ENCODE peak calls at places on chromosomes 7 and 10, in eight cellular contexts. One of them, this sample, is unnamed.

GRCh38 chr10:31401287-31401686 is 82.3 kb downstream of the ZEB1 start:
- DNase-seq in CD8-positive, alpha-beta T cell: no peak
- DNase-seq in dorsolateral prefrontal cortex: no peak
- DNase-seq in CD4-positive, alpha-beta T cell: no peak
- DNase-seq in GM23338: no peak
- DNase-seq in endothelial cell of umbilical vein: no peak
- DNase-seq in substantia nigra: no peak
- DNase-seq in tibial artery: no peak
- DNase-seq in this sample: no peak

GRCh38 chr10:72480861-72481260 is 126.1 kb upstream of the DNAJB12 start:
- DNase-seq in GM23338: no peak
- DNase-seq in substantia nigra: no peak
- DNase-seq in endothelial cell of umbilical vein: no peak
- DNase-seq in CD4-positive, alpha-beta T cell: no peak
- DNase-seq in CD8-positive, alpha-beta T cell: no peak
- DNase-seq in dorsolateral prefrontal cortex: no peak
- DNase-seq in tibial artery: no peak
- DNase-seq in this sample: no peak

GRCh38 chr7:56157238-56157790 is 41.1 kb upstream of the NUPR2 start:
- DNase-seq in GM23338: no peak
- DNase-seq in tibial artery: no peak
- DNase-seq in CD8-positive, alpha-beta T cell: no peak
- DNase-seq in dorsolateral prefrontal cortex: no peak
- DNase-seq in endothelial cell of umbilical vein: no peak
- DNase-seq in substantia nigra: no peak
- DNase-seq in CD4-positive, alpha-beta T cell: no peak
- DNase-seq in this sample: no peak

GRCh38 chr7:137878333-137878961 is 31.7 kb upstream of the DGKI start:
- DNase-seq in GM23338: peak; percentile 23
- DNase-seq in CD8-positive, alpha-beta T cell: no peak
- DNase-seq in CD4-positive, alpha-beta T cell: no peak
- DNase-seq in substantia nigra: no peak
- DNase-seq in dorsolateral prefrontal cortex: no peak
- DNase-seq in tibial artery: peak; percentile 86
- DNase-seq in endothelial cell of umbilical vein: no peak
- DNase-seq in this sample: no peak

GRCh38 chr7:96495751-96496216 is 173.9 kb upstream of the SLC25A13 start:
- DNase-seq in tibial artery: no peak
- DNase-seq in GM23338: peak; percentile 5
- DNase-seq in dorsolateral prefrontal cortex: no peak
- DNase-seq in CD4-positive, alpha-beta T cell: no peak
- DNase-seq in endothelial cell of umbilical vein: no peak
- DNase-seq in substantia nigra: no peak
- DNase-seq in CD8-positive, alpha-beta T cell: no peak
- DNase-seq in this sample: no peak

GRCh38 chr7:155954550-155955366 is 142.5 kb upstream of the SHH start:
- DNase-seq in substantia nigra: no peak
- DNase-seq in endothelial cell of umbilical vein: no peak
- DNase-seq in CD4-positive, alpha-beta T cell: no peak
- DNase-seq in CD8-positive, alpha-beta T cell: no peak
- DNase-seq in GM23338: no peak
- DNase-seq in tibial artery: no peak
- DNase-seq in dorsolateral prefrontal cortex: no peak
- DNase-seq in this sample: no peak

GRCh38 chr7:99840136-99840869 is 12.5 kb downstream of the CYP3A43 start:
- DNase-seq in substantia nigra: no peak
- DNase-seq in endothelial cell of umbilical vein: no peak
- DNase-seq in GM23338: peak; percentile 20
- DNase-seq in tibial artery: no peak
- DNase-seq in CD8-positive, alpha-beta T cell: no peak
- DNase-seq in CD4-positive, alpha-beta T cell: no peak
- DNase-seq in dorsolateral prefrontal cortex: no peak
- DNase-seq in this sample: no peak

GRCh38 chr10:22615819-22616499 is 98.4 kb downstream of the PIP4K2A start:
- DNase-seq in tibial artery: no peak
- DNase-seq in GM23338: no peak
- DNase-seq in CD4-positive, alpha-beta T cell: no peak
- DNase-seq in endothelial cell of umbilical vein: no peak
- DNase-seq in dorsolateral prefrontal cortex: peak; percentile 92
- DNase-seq in CD8-positive, alpha-beta T cell: no peak
- DNase-seq in substantia nigra: peak; percentile 75
- DNase-seq in this sample: peak; percentile 82

GRCh38 chr7:16422917-16423316 is 1.6 kb upstream of the CRPPA start:
- DNase-seq in CD8-positive, alpha-beta T cell: no peak
- DNase-seq in substantia nigra: no peak
- DNase-seq in CD4-positive, alpha-beta T cell: no peak
- DNase-seq in dorsolateral prefrontal cortex: no peak
- DNase-seq in endothelial cell of umbilical vein: no peak
- DNase-seq in tibial artery: no peak
- DNase-seq in GM23338: peak; percentile 22
- DNase-seq in this sample: no peak

GRCh38 chr10:48414778-48415177 is 108.3 kb downstream of the MAPK8 start:
- DNase-seq in GM23338: no peak
- DNase-seq in tibial artery: no peak
- DNase-seq in CD4-positive, alpha-beta T cell: no peak
- DNase-seq in substantia nigra: no peak
- DNase-seq in CD8-positive, alpha-beta T cell: no peak
- DNase-seq in endothelial cell of umbilical vein: no peak
- DNase-seq in dorsolateral prefrontal cortex: no peak
- DNase-seq in this sample: peak; percentile 60

GRCh38 chr10:57952741-57953140 is 315.0 kb downstream of the IPMK start:
- DNase-seq in CD4-positive, alpha-beta T cell: no peak
- DNase-seq in CD8-positive, alpha-beta T cell: no peak
- DNase-seq in dorsolateral prefrontal cortex: no peak
- DNase-seq in GM23338: no peak
- DNase-seq in substantia nigra: no peak
- DNase-seq in tibial artery: no peak
- DNase-seq in endothelial cell of umbilical vein: no peak
- DNase-seq in this sample: no peak

DNA sequence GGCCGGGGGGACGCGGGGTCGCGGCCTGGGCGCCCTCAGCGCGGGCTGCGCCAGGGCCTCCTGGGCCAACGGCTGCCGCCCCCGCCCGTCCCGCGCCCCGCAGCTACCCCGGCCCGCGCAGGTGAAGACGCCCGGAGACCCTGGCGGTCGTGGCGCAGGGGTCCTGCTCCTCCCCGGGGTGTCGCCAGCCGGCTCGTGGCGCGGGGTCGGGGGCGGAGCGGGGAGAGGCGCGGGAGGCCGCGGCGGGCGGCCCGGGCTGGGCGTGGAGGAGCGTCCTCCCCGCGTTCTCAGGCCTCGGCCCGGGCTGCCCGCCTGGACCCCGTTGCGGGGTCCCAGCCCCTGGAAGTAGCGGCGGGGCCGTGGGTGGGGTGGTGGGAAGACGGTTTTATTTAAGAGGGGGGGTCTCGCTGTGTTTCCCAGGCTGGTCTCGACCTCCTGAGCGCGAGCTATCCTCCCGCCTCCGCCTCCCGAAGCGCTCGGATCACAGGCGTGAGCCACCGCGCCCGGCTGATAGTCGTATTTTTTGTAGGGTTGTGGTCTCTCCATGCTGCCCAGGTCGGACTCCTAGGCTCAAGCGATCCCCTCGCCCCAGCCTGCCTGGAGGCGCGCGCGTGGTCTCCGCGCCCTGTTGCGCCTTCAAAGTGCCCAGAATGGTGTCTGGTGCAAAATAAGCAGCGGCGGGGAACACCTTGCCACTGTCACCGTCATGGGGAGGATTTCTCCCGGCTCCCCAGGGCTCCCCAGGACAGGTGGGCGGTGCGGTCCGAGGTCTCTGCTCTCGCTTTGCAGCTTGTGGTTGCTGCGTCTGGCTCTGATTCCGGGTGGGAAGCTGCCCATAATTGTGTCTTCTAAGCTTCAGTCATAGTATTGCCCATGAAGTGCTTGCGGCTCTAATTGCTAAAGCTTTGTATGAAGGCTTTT is 15.3 kb upstream of the SUN1 start:
- DNase-seq in GM23338: peak; percentile 49
- DNase-seq in endothelial cell of umbilical vein: peak; percentile 49
- DNase-seq in CD8-positive, alpha-beta T cell: peak; percentile 6
- DNase-seq in substantia nigra: no peak
- DNase-seq in tibial artery: no peak
- DNase-seq in dorsolateral prefrontal cortex: peak; percentile 59
- DNase-seq in CD4-positive, alpha-beta T cell: no peak
- DNase-seq in this sample: no peak
- H3K27ac ChIP-seq in GM23338: no peak overlapping the region
- H3K27ac ChIP-seq in endothelial cell of umbilical vein: no peak overlapping the region
- H3K27ac ChIP-seq in CD8-positive, alpha-beta T cell: peak overlapping the region; percentile 44
- H3K27ac ChIP-seq in substantia nigra: peak overlapping the region; percentile 17
- H3K27ac ChIP-seq in tibial artery: peak overlapping the region; percentile 95
- H3K27ac ChIP-seq in dorsolateral prefrontal cortex: no peak overlapping the region
- H3K27ac ChIP-seq in CD4-positive, alpha-beta T cell: peak overlapping the region; percentile 21
- H3K27ac ChIP-seq in this sample: peak overlapping the region; percentile 10

DNA sequence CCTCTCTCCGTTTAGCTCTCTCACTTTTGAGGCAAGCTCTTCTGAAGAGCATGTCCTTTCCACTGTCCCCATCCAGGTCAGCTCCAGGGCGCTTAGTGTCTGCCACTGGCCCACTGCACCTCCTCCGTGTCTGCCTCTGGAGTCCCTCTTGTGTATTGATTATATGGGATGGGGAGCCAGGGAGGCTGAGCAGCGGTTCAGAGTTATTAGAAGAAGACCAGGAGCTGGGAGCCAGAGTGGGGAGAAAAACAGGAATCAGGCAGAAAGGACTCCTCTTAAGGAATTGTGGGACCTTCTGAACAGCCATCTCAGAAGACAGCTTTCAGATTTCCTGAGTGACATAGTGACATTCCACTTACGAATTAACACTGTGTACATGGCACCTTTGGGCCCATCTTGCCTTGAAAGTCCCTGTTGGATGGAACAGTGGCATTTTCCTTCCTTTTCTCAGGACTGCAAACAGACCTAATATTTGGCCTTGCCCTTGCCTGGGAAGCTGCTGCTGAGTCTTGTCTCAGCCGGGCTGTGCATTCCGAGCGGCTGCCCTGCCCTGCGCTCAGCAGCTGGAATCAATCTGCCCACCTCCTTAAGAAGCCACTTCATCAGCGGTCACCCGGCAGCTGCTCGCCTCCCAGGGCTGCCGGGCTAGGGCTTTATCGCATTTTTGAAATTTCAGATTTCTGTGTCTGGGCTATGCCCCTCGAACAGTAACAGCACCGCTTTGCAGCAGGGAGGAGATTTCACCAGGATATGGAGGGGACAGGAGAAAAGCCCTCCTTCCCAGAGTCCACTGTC is 81.1 kb upstream of the PRKG1 start:
- DNase-seq in dorsolateral prefrontal cortex: no peak
- DNase-seq in GM23338: no peak
- DNase-seq in CD4-positive, alpha-beta T cell: no peak
- DNase-seq in endothelial cell of umbilical vein: no peak
- DNase-seq in tibial artery: no peak
- DNase-seq in CD8-positive, alpha-beta T cell: no peak
- DNase-seq in substantia nigra: no peak
- DNase-seq in this sample: no peak
- H3K27ac ChIP-seq in dorsolateral prefrontal cortex: no peak overlapping the region
- H3K27ac ChIP-seq in GM23338: no peak overlapping the region
- H3K27ac ChIP-seq in CD4-positive, alpha-beta T cell: no peak overlapping the region
- H3K27ac ChIP-seq in endothelial cell of umbilical vein: no peak overlapping the region
- H3K27ac ChIP-seq in tibial artery: peak overlapping the region; percentile 95
- H3K27ac ChIP-seq in CD8-positive, alpha-beta T cell: no peak overlapping the region
- H3K27ac ChIP-seq in substantia nigra: no peak overlapping the region
- H3K27ac ChIP-seq in this sample: no peak overlapping the region

DNA sequence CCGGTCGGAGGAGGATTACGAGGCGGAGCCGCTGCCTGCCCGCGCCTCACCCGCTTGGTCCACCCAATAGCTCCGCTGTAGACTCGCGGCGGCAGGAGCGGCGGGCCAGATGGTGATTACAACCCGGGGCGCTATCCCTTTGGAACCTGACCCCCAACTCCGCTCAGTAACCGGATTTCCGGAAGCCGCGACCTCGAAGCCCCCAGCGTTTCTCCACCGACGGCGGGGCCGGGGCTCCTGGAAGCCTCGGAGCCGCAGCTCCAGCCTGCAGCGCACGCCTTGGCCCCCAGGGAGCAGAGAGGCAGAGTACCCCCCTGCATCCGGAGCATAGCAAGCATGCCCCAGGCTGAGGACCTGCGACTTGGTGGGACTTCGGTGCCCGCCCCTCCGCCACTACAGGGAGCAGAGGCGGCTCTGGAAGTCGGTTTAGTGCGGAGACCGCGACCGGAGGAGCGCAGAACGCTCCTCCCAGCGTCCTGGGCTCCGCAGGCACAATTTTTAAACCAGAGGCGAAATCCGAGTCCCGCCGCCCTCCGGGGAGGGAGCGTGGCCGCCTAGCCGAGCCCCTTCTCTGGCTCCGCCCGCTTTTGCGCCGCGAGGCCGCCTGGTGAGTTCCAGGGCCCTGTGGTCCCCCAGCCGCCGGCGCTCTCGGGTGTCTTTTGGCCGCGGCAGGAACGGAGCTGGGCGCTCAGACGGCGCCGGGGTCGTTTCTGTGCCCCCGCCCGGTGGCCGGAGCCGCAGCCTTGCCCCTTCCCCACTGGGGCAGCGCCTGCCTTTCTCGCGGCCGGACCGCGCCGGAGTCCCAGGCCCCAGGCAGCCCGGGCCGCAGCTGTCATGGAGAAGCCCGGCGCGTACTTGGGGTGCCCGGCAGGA is 28.2 kb upstream of the BMS1 start:
- DNase-seq in GM23338: peak; percentile 77
- DNase-seq in tibial artery: no peak
- DNase-seq in CD8-positive, alpha-beta T cell: no peak
- DNase-seq in CD4-positive, alpha-beta T cell: peak; percentile 11
- DNase-seq in endothelial cell of umbilical vein: peak; percentile 13
- DNase-seq in substantia nigra: no peak
- DNase-seq in dorsolateral prefrontal cortex: no peak
- DNase-seq in this sample: no peak
- H3K27ac ChIP-seq in GM23338: no peak overlapping the region
- H3K27ac ChIP-seq in tibial artery: peak overlapping the region; percentile 35
- H3K27ac ChIP-seq in CD8-positive, alpha-beta T cell: no peak overlapping the region
- H3K27ac ChIP-seq in CD4-positive, alpha-beta T cell: no peak overlapping the region
- H3K27ac ChIP-seq in endothelial cell of umbilical vein: no peak overlapping the region
- H3K27ac ChIP-seq in substantia nigra: no peak overlapping the region
- H3K27ac ChIP-seq in dorsolateral prefrontal cortex: no peak overlapping the region
- H3K27ac ChIP-seq in this sample: no peak overlapping the region

GRCh38 chr10:79069325-79070090 is 742 bp downstream of the ZMIZ1 start:
- DNase-seq in dorsolateral prefrontal cortex: peak; percentile 61
- DNase-seq in CD4-positive, alpha-beta T cell: peak; percentile 37
- DNase-seq in endothelial cell of umbilical vein: peak; percentile 63
- DNase-seq in GM23338: peak; percentile 44
- DNase-seq in substantia nigra: no peak
- DNase-seq in tibial artery: peak; percentile 85
- DNase-seq in CD8-positive, alpha-beta T cell: peak; percentile 33
- DNase-seq in this sample: peak; percentile 50

GRCh38 chr10:79070611-79071534 is 2.1 kb downstream of the ZMIZ1 start:
- DNase-seq in endothelial cell of umbilical vein: peak; percentile 69
- DNase-seq in GM23338: peak; percentile 68
- DNase-seq in substantia nigra: peak; percentile 80
- DNase-seq in dorsolateral prefrontal cortex: peak; percentile 79
- DNase-seq in tibial artery: peak; percentile 99
- DNase-seq in CD8-positive, alpha-beta T cell: peak; percentile 18
- DNase-seq in CD4-positive, alpha-beta T cell: no peak
- DNase-seq in this sample: peak; percentile 71

GRCh38 chr10:79071535-79071923 is 2.8 kb downstream of the ZMIZ1 start:
- DNase-seq in CD4-positive, alpha-beta T cell: no peak
- DNase-seq in substantia nigra: no peak
- DNase-seq in endothelial cell of umbilical vein: no peak
- DNase-seq in dorsolateral prefrontal cortex: no peak
- DNase-seq in tibial artery: no peak
- DNase-seq in GM23338: peak; percentile 39
- DNase-seq in CD8-positive, alpha-beta T cell: no peak
- DNase-seq in this sample: no peak

GRCh38 chr10:79068562-79069324 is at the start of gene ZMIZ1:
- DNase-seq in tibial artery: peak; percentile 95
- DNase-seq in CD8-positive, alpha-beta T cell: peak; percentile 70
- DNase-seq in GM23338: peak; percentile 93
- DNase-seq in substantia nigra: peak; percentile 74
- DNase-seq in endothelial cell of umbilical vein: peak; percentile 87
- DNase-seq in CD4-positive, alpha-beta T cell: peak; percentile 74
- DNase-seq in dorsolateral prefrontal cortex: peak; percentile 87
- DNase-seq in this sample: peak; percentile 79

GRCh38 chr10:79070091-79070610 is 1.4 kb downstream of the ZMIZ1 start:
- DNase-seq in endothelial cell of umbilical vein: no peak
- DNase-seq in substantia nigra: no peak
- DNase-seq in CD8-positive, alpha-beta T cell: no peak
- DNase-seq in CD4-positive, alpha-beta T cell: no peak
- DNase-seq in dorsolateral prefrontal cortex: peak; percentile 60
- DNase-seq in tibial artery: peak; percentile 80
- DNase-seq in GM23338: peak; percentile 34
- DNase-seq in this sample: peak; percentile 70
- H3K27ac ChIP-seq in endothelial cell of umbilical vein: peak overlapping the region; percentile 28
- H3K27ac ChIP-seq in substantia nigra: peak overlapping the region; percentile 94
- H3K27ac ChIP-seq in CD8-positive, alpha-beta T cell: no peak overlapping the region
- H3K27ac ChIP-seq in CD4-positive, alpha-beta T cell: no peak overlapping the region
- H3K27ac ChIP-seq in dorsolateral prefrontal cortex: peak overlapping the region; percentile 81
- H3K27ac ChIP-seq in tibial artery: peak overlapping the region; percentile 97
- H3K27ac ChIP-seq in GM23338: no peak overlapping the region
- H3K27ac ChIP-seq in this sample: peak overlapping the region; percentile 73